ENCODE peak calls at places on chromosome 14, in eight cellular contexts. V is mucosa of descending colon; S is B cell; N is activated CD8-positive, alpha-beta T cell treated with anti-CD3 and anti-CD28 coated beads, Interleukin-2, amount 10 ng/mL, durations not matched to agents 7 days and 5 days; T is stimulated activated CD8-positive, alpha-beta memory T cell treated with anti-CD3 and anti-CD28 coated beads, Interleukin-12 subunit alpha, Interleukin-12 subunit beta, amount 100 ng/mL, for 4 hours; J is NCI-H1694; Q is activated T-helper 1 cell treated with anti-CD3 and anti-CD28 coated beads, Interleukin-2, amount 50 U/mL, for 16 hours; L is AG08396. E is an unnamed sample.

GRCh38 chr14:65639216-65639615 is 226.7 kb downstream of the FUT8 start:
- DNase-seq in V (no peak), T (no peak), N (no peak), Q (no peak), L (no peak), S (no peak), J (no peak), E (no peak)

GRCh38 chr14:58491593-58491992 is 64.1 kb downstream of the KIAA0586 start:
- DNase-seq in T (no peak), V (no peak), S (no peak), N (no peak), J (no peak), L (no peak), Q (no peak), E (no peak)

GRCh38 chr14:47442206-47442605 is 233.2 kb downstream of the MDGA2 start:
- DNase-seq in L (no peak), S (no peak), N (no peak), V (no peak), Q (no peak), J (no peak), T (no peak), E (no peak)

GRCh38 chr14:103870891-103871595 is 23.7 kb upstream of the PPP1R13B start:
- DNase-seq in J (no peak), N (no peak), V (no peak), T (no peak), S (no peak), L (no peak), Q (no peak), E (no peak)

GRCh38 chr14:31208546-31209424 is 1.2 kb upstream of the HECTD1 start:
- DNase-seq in N (no peak), V (no peak), S (no peak), J (peak; percentile 60), Q (peak; percentile 3), T (no peak), L (no peak), E (no peak)

GRCh38 chr14:69039287-69039628 is 60.2 kb upstream of the ACTN1 start:
- DNase-seq in J (no peak), S (no peak), L (peak; percentile 57), T (no peak), Q (no peak), V (no peak), N (no peak), E (no peak)

GRCh38 chr14:105760691-105761344 is 234.4 kb downstream of the TMEM121 start:
- DNase-seq in V (no peak), L (no peak), Q (no peak), N (no peak), T (no peak), S (no peak), J (no peak), E (peak; percentile 52)

GRCh38 chr14:100828448-100828834 is 2.5 kb downstream of the MEG3 start:
- DNase-seq in L (peak; percentile 33), N (no peak), V (no peak), Q (no peak), T (no peak), S (no peak), J (no peak), E (no peak)

GRCh38 chr14:100419856-100420255 is 96.7 kb downstream of the SLC25A47 start:
- DNase-seq in L (no peak), S (no peak), N (no peak), T (no peak), Q (no peak), J (no peak), V (no peak), E (peak; percentile 27)

GRCh38 chr14:71472281-71472960 is 459.8 kb upstream of the RGS6 start:
- DNase-seq in J (no peak), S (no peak), V (no peak), Q (no peak), L (no peak), T (no peak), N (no peak), E (no peak)

GRCh38 chr14:103003850-103004249 is 53.5 kb downstream of the CDC42BPB start:
- DNase-seq in V (no peak), T (no peak), N (no peak), S (no peak), L (no peak), J (no peak), Q (no peak), E (peak; percentile 64)

GRCh38 chr14:104794099-104794498 is 1.4 kb downstream of the AKT1 start:
- DNase-seq in Q (no peak), L (peak; percentile 79), S (peak; percentile 38), N (peak; percentile 70), T (no peak), V (peak; percentile 73), J (no peak), E (peak; percentile 88)

GRCh38 chr14:103194256-103195045 is 71.2 kb downstream of the TNFAIP2 start:
- DNase-seq in L (peak; percentile 45), J (no peak), V (no peak), S (no peak), Q (no peak), T (no peak), N (no peak), E (no peak)

GRCh38 chr14:90491221-90491867 is 94.5 kb downstream of the CALM1 start:
- DNase-seq in J (peak; percentile 22), T (no peak), Q (no peak), L (peak; percentile 63), V (no peak), N (no peak), S (no peak), E (peak; percentile 70)

GRCh38 chr14:97603201-97603600 is 806.0 kb downstream of the VRK1 start:
- DNase-seq in L (no peak), J (no peak), Q (no peak), T (no peak), V (no peak), N (peak; percentile 62), S (no peak), E (no peak)

GRCh38 chr14:80924365-80925103 is 17.0 kb downstream of the CEP128 start:
- DNase-seq in V (no peak), Q (no peak), N (no peak), T (no peak), J (no peak), L (no peak), S (no peak), E (no peak)

GRCh38 chr14:49893309-49894213 is 679 bp downstream of the ARF6 start:
- DNase-seq in J (no peak), Q (peak; percentile 66), S (peak; percentile 87), L (peak; percentile 75), V (peak; percentile 85), N (peak; percentile 83), T (peak; percentile 61), E (peak; percentile 95)

GRCh38 chr14:104373055-104373854 is 206.3 kb upstream of the C14orf180 start:
- DNase-seq in S (no peak), V (no peak), L (no peak), J (no peak), T (no peak), N (no peak), Q (no peak), E (peak; percentile 59)

GRCh38 chr14:51472881-51473280 is 178.8 kb upstream of the FRMD6 start:
- DNase-seq in T (no peak), N (no peak), L (no peak), V (no peak), Q (no peak), S (no peak), J (no peak), E (no peak)

GRCh38 chr14:49962616-49963015 is 69.7 kb downstream of the ARF6 start:
- DNase-seq in J (no peak), T (no peak), Q (peak; percentile 36), V (peak; percentile 64), S (peak; percentile 44), L (no peak), N (no peak), E (no peak)

E was measured in spleen.